ENCODE peak calls at places on chromosomes 1 and 21, in five cellular contexts. U is sigmoid colon, L is IMR-90, W is cardiac muscle cell, H is endodermal cell. A is an unnamed sample. For H3K4me1, the result is how much of the 10 kb centered on the place peaks cover.

GRCh38 chr1:46194641-46195179 is 3.5 kb downstream of the POMGNT1 start:
- DNase-seq in W (no peak), L (no peak), H (no peak), U (no peak), A (no peak)

GRCh38 chr1:246775531-246776385 is 51.5 kb downstream of the SCCPDH start:
- DNase-seq in W (no peak), H (no peak), L (no peak), U (no peak), A (no peak)

GRCh38 chr21:14572206-14572780 is 26.2 kb upstream of the SAMSN1 start:
- DNase-seq in U (no peak), H (no peak), L (no peak), W (no peak), A (no peak)

GRCh38 chr1:245827306-245827705 is 672.5 kb downstream of the KIF26B start:
- DNase-seq in H (no peak), L (no peak), U (no peak), W (no peak), A (no peak)

GRCh38 chr21:45975017-45975595 is 6.5 kb upstream of the COL6A1 start:
- DNase-seq in H (peak), U (peak), L (peak), W (peak), A (peak)

GRCh38 chr1:94683886-94684285 is 136.3 kb upstream of the SLC44A3 start:
- DNase-seq in L (no peak), W (no peak), H (peak), U (no peak), A (no peak)

GRCh38 chr1:1349256-1350012 is at the start of gene DVL1:
- DNase-seq in W (peak), L (peak), H (peak), U (peak), A (peak)

GRCh38 chr1:9867408-9868243 is 42.4 kb downstream of the CTNNBIP1 start:
- DNase-seq in L (peak), W (peak), U (peak), H (peak), A (peak)

GRCh38 chr1:34784751-34785221 is 3.8 kb downstream of the GJB3 start:
- DNase-seq in U (peak), L (no peak), W (no peak), H (no peak), A (no peak)

GRCh38 chr1:118250232-118250631 is 65.2 kb upstream of the SPAG17 start:
- DNase-seq in H (peak), W (peak), L (no peak), U (no peak), A (no peak)

GRCh38 chr1:8671313-8671917 is 146.0 kb downstream of the RERE start:
- DNase-seq in H (no peak), L (peak), W (peak), U (peak), A (no peak)

GRCh38 chr1:45263132-45263531 is 56.7 kb upstream of the ZSWIM5 start:
- DNase-seq in W (no peak), U (no peak), L (no peak), H (no peak), A (no peak)

DNA sequence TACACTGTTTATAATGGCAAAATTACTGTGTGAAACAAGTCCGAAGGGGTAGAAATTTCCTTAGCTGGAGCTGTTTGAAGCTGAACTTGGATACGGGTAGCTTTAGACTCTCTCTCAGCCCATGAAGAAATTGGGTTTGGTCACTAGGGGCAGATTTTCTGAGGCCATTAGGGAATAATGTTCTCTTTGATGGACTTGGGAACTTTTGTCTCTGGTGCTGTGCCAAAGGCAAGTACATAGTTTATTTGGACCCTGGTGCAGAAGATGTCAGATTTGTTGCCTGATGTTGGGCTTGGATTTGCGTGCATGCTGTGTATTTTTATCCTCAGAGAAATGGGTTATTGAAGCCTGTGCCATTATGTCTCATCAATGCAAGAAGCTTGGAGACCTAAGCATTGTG is 109.6 kb downstream of the VPS13D start:
- DNase-seq in L (no peak), H (no peak), W (peak), U (no peak), A (no peak)
- TF ChIP-seq CTCF in L (no peak), H (peak), W (peak), U (no peak), A (no peak)

GRCh38 chr1:78856096-78856495 is 150.4 kb downstream of the ADGRL4 start:
- DNase-seq in L (no peak), H (no peak), W (no peak), U (no peak), A (no peak)
- H3K4me1 ChIP-seq in L (under half), H (under half), W (under half), U (under half), A (under half)

DNA sequence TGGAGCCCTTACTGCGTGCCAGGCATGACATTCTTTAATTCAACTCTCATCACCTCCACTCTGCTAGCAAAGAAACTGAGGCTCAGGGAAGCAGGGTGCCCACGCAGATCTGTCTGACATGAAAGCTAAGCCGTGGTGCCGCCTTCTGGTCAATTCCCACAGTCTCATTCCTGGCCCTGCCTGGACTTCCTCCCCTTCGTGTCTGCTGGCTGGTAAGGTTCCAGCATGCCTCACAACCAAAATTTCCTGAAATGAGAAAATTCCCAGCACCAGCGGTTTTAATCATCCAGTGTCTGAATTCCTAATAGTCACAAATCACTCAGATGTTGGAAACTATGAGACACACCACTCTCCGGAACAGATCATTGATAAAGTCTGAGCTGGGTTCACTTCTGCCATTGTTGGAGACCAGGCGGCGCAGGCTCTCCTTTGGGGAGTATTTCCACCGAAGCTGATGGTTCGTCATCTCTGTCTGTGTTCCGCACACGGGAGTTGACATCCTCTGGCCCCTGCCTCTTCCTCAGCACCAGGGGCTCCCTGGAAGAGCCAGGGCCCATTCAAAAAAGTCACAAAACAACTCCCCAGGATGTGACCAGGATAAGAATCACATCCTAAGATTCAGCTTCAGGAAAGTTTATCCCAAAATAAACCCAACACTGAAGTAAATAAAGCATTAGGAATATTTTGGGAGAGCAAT is 167.7 kb downstream of the PLPP3 start:
- DNase-seq in H (peak), L (no peak), W (peak), U (no peak), A (no peak)
- TF ChIP-seq CTCF in H (no peak), L (no peak), W (peak), U (no peak), A (no peak)

DNA sequence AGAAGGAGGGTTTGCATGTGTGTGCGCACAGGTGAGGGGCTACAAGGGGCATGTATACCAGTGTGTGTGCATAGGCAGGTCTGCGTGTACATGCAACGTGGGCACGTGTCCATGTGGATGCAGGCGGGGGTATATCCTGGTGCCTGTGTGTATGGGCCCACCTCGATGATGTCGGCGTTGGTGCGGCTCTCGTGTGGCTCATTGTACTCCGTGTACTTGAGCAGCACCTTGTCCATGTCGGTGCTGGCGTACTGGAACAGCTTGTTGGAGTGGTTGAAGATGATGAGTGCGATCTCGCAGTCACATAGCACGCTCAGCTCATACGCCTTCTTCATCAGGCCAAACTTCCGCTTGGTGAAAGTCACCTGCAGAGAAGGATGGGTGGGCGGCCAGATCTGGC is 18.3 kb downstream of the MEF2D start:
- DNase-seq in W (no peak), U (no peak), H (no peak), L (no peak), A (no peak)
- H3K4me1 ChIP-seq in W (under half), U (under half), H (under half), L (under half), A (under half)

DNA sequence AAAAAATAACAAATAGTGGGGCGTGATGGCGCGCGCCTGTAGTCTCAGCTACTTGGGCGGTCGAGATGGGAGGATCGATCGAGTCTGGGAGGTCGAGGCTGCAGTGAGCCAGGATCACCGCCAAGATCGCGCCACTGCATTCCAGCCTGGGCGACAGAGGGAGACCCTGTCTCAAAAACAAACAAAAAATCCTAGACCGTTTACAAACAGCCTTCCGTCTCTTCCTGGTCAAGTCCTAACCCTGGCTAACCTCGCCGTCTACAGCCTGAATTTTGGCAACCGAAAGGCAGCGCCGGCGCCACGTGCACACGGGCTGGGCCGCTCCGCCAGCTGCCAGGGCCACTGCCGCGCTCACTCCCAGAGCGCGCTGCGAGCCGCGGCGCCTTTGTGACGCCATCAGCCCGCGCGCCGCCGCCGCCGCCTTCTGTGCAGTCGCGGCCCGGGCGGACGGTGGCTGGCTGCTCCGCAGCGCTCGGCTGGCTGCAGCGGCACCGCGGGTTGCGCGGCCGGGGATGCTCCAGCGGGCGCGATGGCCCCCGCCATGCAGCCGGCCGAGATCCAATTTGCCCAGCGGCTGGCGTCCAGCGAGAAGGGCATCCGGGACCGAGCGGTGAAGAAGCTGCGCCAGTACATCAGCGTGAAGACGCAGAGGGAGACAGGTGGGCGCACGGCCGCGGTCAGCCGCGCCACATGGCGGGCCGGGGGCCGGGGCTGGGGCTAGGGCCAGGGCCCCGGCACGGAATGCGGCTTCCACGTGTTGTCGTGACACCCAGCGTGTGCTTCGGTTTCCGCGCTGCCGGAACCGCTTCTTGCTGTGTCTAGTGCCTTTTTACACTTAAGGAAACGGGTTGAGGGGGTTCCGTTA is at the start of the genes HSF2BP and RRP1B:
- DNase-seq in W (peak), U (peak), L (peak), H (peak), A (peak)
- TF ChIP-seq CTCF in W (no peak), U (no peak), L (peak), H (peak), A (no peak)

GRCh38 chr1:109396971-109397370 is 747 bp downstream of the SORT1 start:
- DNase-seq in L (no peak), W (no peak), U (no peak), H (peak), A (no peak)
- H3K4me1 ChIP-seq in L (under half), W (under half), U (under half), H (under half), A (under half)

GRCh38 chr21:19853061-19853460 is 1145.1 kb upstream of the NCAM2 start:
- DNase-seq in W (no peak), H (no peak), L (no peak), U (no peak), A (peak)
- TF ChIP-seq CTCF in W (no peak), H (no peak), L (no peak), U (no peak), A (no peak)